ENCODE peak calls at places on chromosome 3, in six cellular contexts. S, B, X, A, T and P are unnamed samples.

GRCh38 chr3:8318002-8318649 is 183.5 kb upstream of the LMCD1 start:
- DNase-seq in S (no peak), B (no peak), X (peak; percentile 40), A (no peak), T (no peak), P (peak; percentile 55)

GRCh38 chr3:112471926-112472325 is 27.3 kb downstream of the BTLA start:
- DNase-seq in S (no peak), B (no peak), X (no peak), A (no peak), T (no peak), P (no peak)

GRCh38 chr3:72414481-72415016 is 433.7 kb downstream of the SHQ1 start:
- DNase-seq in S (no peak), B (no peak), X (peak; percentile 20), A (no peak), T (no peak), P (no peak)

GRCh38 chr3:69451594-69451993 is 65.7 kb upstream of the FRMD4B start:
- DNase-seq in S (no peak), B (no peak), X (peak; percentile 29), A (peak; percentile 14), T (no peak), P (no peak)

GRCh38 chr3:127817331-127817821 is 4.9 kb downstream of the MGLL start:
- DNase-seq in S (no peak), B (no peak), X (peak; percentile 81), A (no peak), T (no peak), P (peak; percentile 92)

GRCh38 chr3:89506462-89507143 is 399.2 kb downstream of the EPHA3 start:
- DNase-seq in S (no peak), B (no peak), X (peak; percentile 31), A (no peak), T (no peak), P (no peak)

GRCh38 chr3:98971183-98971681 is 69.7 kb upstream of the DCBLD2 start:
- DNase-seq in S (no peak), B (no peak), X (peak; percentile 53), A (no peak), T (no peak), P (peak; percentile 96)

GRCh38 chr3:167864559-167864887 is 129.0 kb downstream of the SERPINI1 start:
- DNase-seq in S (peak; percentile 63), B (no peak), X (no peak), A (no peak), T (no peak), P (no peak)

GRCh38 chr3:11477286-11477935 is 166.3 kb downstream of the VGLL4 start:
- DNase-seq in S (no peak), B (no peak), X (peak; percentile 80), A (no peak), T (no peak), P (peak; percentile 89)

GRCh38 chr3:63967675-63968611 is 55.4 kb downstream of the PSMD6 start:
- DNase-seq in S (peak; percentile 36), B (no peak), X (peak; percentile 81), A (peak; percentile 43), T (no peak), P (peak; percentile 48)

GRCh38 chr3:169505577-169506155 is 157.8 kb downstream of the MECOM start:
- DNase-seq in S (no peak), B (no peak), X (no peak), A (no peak), T (no peak), P (no peak)

GRCh38 chr3:142652826-142653292 is 56.7 kb downstream of the PLS1 start:
- DNase-seq in S (no peak), B (no peak), X (no peak), A (no peak), T (no peak), P (no peak)

GRCh38 chr3:18544135-18544534 is 119.0 kb upstream of the SATB1 start:
- DNase-seq in S (no peak), B (no peak), X (no peak), A (no peak), T (no peak), P (no peak)

GRCh38 chr3:69379661-69380060 is 6.2 kb downstream of the FRMD4B start:
- DNase-seq in S (no peak), B (no peak), X (peak; percentile 54), A (no peak), T (no peak), P (no peak)

GRCh38 chr3:128879991-128880390 is 571 bp downstream of the ACAD9 start:
- DNase-seq in S (no peak), B (no peak), X (no peak), A (no peak), T (no peak), P (no peak)

GRCh38 chr3:106067711-106068110 is 198.9 kb upstream of the CBLB start:
- DNase-seq in S (no peak), B (no peak), X (no peak), A (no peak), T (no peak), P (no peak)

GRCh38 chr3:193947636-193948035 is 188.3 kb upstream of the HES1 start:
- DNase-seq in S (no peak), B (no peak), X (no peak), A (no peak), T (no peak), P (no peak)

GRCh38 chr3:66431494-66431893 is 69.3 kb downstream of the LRIG1 start:
- DNase-seq in S (no peak), B (no peak), X (peak; percentile 90), A (no peak), T (no peak), P (peak; percentile 97)

GRCh38 chr3:27138005-27138404 is 231.2 kb downstream of the NEK10 start:
- DNase-seq in S (no peak), B (no peak), X (no peak), A (no peak), T (peak; percentile 28), P (no peak)

GRCh38 chr3:11950576-11950975 is 53.6 kb upstream of the SYN2 start:
- DNase-seq in S (no peak), B (no peak), X (no peak), A (no peak), T (no peak), P (no peak)

GRCh38 chr3:175266993-175267960 is 408.1 kb downstream of the NAALADL2 start:
- DNase-seq in S (no peak), B (no peak), X (peak; percentile 79), A (no peak), T (no peak), P (peak; percentile 80)

GRCh38 chr3:50164056-50164455 is 8.9 kb downstream of the SEMA3F start:
- DNase-seq in S (peak; percentile 61), B (peak; percentile 80), X (peak; percentile 96), A (no peak), T (no peak), P (peak; percentile 91)

GRCh38 chr3:134211797-134212196 is 38.9 kb downstream of the RYK start:
- DNase-seq in S (peak; percentile 38), B (no peak), X (peak; percentile 75), A (peak; percentile 81), T (no peak), P (peak; percentile 60)

GRCh38 chr3:114675104-114675503 is 381.3 kb downstream of the TIGIT start:
- DNase-seq in S (no peak), B (no peak), X (peak; percentile 60), A (no peak), T (no peak), P (no peak)

GRCh38 chr3:119831022-119831421 is 49.1 kb downstream of the NR1I2 start:
- DNase-seq in S (no peak), B (no peak), X (no peak), A (no peak), T (no peak), P (no peak)

GRCh38 chr3:149576071-149576564 is 81.7 kb downstream of the WWTR1 start:
- DNase-seq in S (peak; percentile 57), B (peak; percentile 61), X (peak; percentile 97), A (no peak), T (no peak), P (peak; percentile 99)

GRCh38 chr3:30504939-30505338 is 101.5 kb upstream of the TGFBR2 start:
- DNase-seq in S (no peak), B (no peak), X (no peak), A (no peak), T (no peak), P (no peak)

GRCh38 chr3:65314265-65314664 is 626.5 kb upstream of the ADAMTS9 start:
- DNase-seq in S (no peak), B (no peak), X (no peak), A (no peak), T (no peak), P (no peak)

GRCh38 chr3:138367912-138368311 is 19.5 kb downstream of the MRAS start:
- DNase-seq in S (peak; percentile 71), B (peak; percentile 34), X (no peak), A (no peak), T (peak; percentile 86), P (peak; percentile 35)

GRCh38 chr3:111616417-111617105 is 21.4 kb upstream of the ZBED2 start:
- DNase-seq in S (no peak), B (no peak), X (no peak), A (no peak), T (peak; percentile 68), P (no peak)

GRCh38 chr3:123620338-123620737 is 35.5 kb upstream of the HACD2 start:
- DNase-seq in S (no peak), B (no peak), X (peak; percentile 96), A (no peak), T (no peak), P (peak; percentile 21)

GRCh38 chr3:197023241-197023997 is 6.2 kb downstream of the MELTF start:
- DNase-seq in S (no peak), B (no peak), X (no peak), A (no peak), T (no peak), P (no peak)
- H3K4me3 ChIP-seq in S (no peak overlapping the region), B (no peak overlapping the region), X (no peak overlapping the region), A (no peak overlapping the region), T (no peak overlapping the region), P (no peak overlapping the region)

DNA sequence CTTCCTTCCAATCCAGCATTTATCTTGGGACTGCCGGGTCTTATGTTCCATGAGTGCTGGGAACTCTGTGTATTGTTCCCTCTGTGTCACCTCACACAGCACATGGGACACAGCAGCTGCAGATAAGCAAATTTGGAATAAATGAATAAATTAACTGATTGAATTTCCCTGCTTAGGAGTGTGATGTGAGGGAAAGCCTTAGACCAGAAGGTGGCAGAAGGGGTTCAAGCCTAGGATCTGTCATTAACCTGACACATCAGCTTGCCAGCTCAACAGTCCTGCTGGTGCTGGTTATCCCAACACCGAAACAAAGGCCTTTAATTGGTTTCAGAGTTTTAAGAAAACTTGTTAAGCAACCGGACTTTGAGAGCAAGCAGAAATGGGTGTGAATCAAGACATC is 114.4 kb downstream of the OXSM start:
- DNase-seq in S (peak; percentile 27), B (no peak), X (no peak), A (no peak), T (no peak), P (no peak)
- TF ChIP-seq CTCF in S (peak; percentile 24), B (no peak), X (no peak), A (no peak), T (no peak), P (no peak)

GRCh38 chr3:41682996-41683395 is 278.9 kb downstream of the ULK4 start:
- DNase-seq in S (no peak), B (no peak), X (peak; percentile 79), A (no peak), T (no peak), P (peak; percentile 48)
- H3K4me3 ChIP-seq in S (no peak overlapping the region), B (no peak overlapping the region), X (no peak overlapping the region), A (no peak overlapping the region), T (no peak overlapping the region), P (no peak overlapping the region)

GRCh38 chr3:80526153-80526552 is 758.4 kb upstream of the ROBO1 start:
- DNase-seq in S (no peak), B (no peak), X (no peak), A (peak; percentile 15), T (no peak), P (no peak)
- TF ChIP-seq CTCF in S (no peak), B (no peak), X (no peak), A (no peak), T (no peak), P (no peak)